ENCODE peak calls at places on chromosomes 16 and 17, in seven cellular contexts. W is C1 segment of cervical spinal cord; C is lung; Z is tibial nerve; Q is stimulated activated CD8-positive, alpha-beta memory T cell treated with anti-CD3 and anti-CD28 coated beads, Interleukin-15, amount 100 ng/mL, for 4 hours; R is naive B cell; F is activated effector memory CD4-positive, alpha-beta T cell treated with anti-CD3 and anti-CD28 coated beads, Interleukin-2, amount 50 U/mL, for 16 hours. S is an unnamed sample.

GRCh38 chr16:10009691-10010090 is 172.5 kb downstream of the GRIN2A start:
- DNase-seq in Z (no peak), Q (no peak), F (no peak), C (no peak), R (no peak), W (peak), S (no peak)

GRCh38 chr16:85444879-85445778 is 168.0 kb upstream of the GSE1 start:
- DNase-seq in Q (no peak), F (no peak), R (no peak), W (no peak), Z (no peak), C (no peak), S (no peak)

GRCh38 chr17:43755389-43755875 is 3.2 kb downstream of the SOST start:
- DNase-seq in W (no peak), Z (no peak), Q (no peak), C (no peak), F (no peak), R (no peak), S (peak)

GRCh38 chr17:77140878-77141767 is at the start of gene SEC14L1:
- DNase-seq in Z (no peak), R (peak), W (no peak), F (peak), Q (no peak), C (peak), S (peak)

GRCh38 chr16:78199325-78200022 is 100.0 kb downstream of the WWOX start:
- DNase-seq in Q (no peak), W (no peak), C (no peak), Z (no peak), F (no peak), R (no peak), S (no peak)

GRCh38 chr17:6073620-6074019 is 3.4 kb downstream of the WSCD1 start:
- DNase-seq in R (no peak), Q (no peak), W (no peak), Z (no peak), F (no peak), C (no peak), S (no peak)

GRCh38 chr17:21177854-21178600 is 35.9 kb downstream of the TMEM11 start:
- DNase-seq in Q (no peak), Z (no peak), W (no peak), F (peak), C (no peak), R (no peak), S (peak)

GRCh38 chr17:32335046-32335445 is 6.9 kb downstream of the C17orf75 start:
- DNase-seq in F (no peak), R (no peak), W (no peak), Q (no peak), Z (no peak), C (no peak), S (no peak)

GRCh38 chr16:86477642-86478041 is 32.7 kb upstream of the FOXF1 start:
- DNase-seq in F (no peak), R (no peak), W (no peak), C (no peak), Z (no peak), Q (no peak), S (no peak)

GRCh38 chr16:19502395-19503131 is 19.3 kb downstream of the GDE1 start:
- DNase-seq in W (peak), Q (peak), C (peak), F (peak), Z (peak), R (peak), S (peak)

GRCh38 chr17:41810659-41811548 is 845 bp downstream of the P3H4 start:
- DNase-seq in W (no peak), R (no peak), Z (no peak), F (no peak), C (no peak), Q (no peak), S (no peak)

GRCh38 chr16:3127745-3128144 is 7.1 kb upstream of the ZNF213 start:
- DNase-seq in Q (no peak), F (no peak), C (no peak), R (no peak), Z (no peak), W (no peak), S (no peak)

GRCh38 chr16:84788968-84789371 is 30.8 kb upstream of the CRISPLD2 start:
- DNase-seq in F (no peak), W (no peak), R (no peak), C (no peak), Z (no peak), Q (no peak), S (no peak)

GRCh38 chr17:63774982-63775290 is 966 bp downstream of the DDX42 start:
- DNase-seq in R (no peak), W (no peak), Q (no peak), Z (no peak), C (no peak), F (no peak), S (no peak)

GRCh38 chr17:51229889-51230288 is 30.0 kb downstream of the MBTD1 start:
- DNase-seq in R (no peak), W (no peak), F (no peak), Q (no peak), Z (no peak), C (no peak), S (no peak)

GRCh38 chr17:39153541-39154111 is 2.2 kb upstream of the PLXDC1 start:
- DNase-seq in Q (peak), F (peak), R (peak), W (peak), C (peak), Z (peak), S (peak)

GRCh38 chr16:73196670-73197069 is 148.7 kb upstream of the ZFHX3 start:
- DNase-seq in Z (peak), F (no peak), W (peak), R (peak), C (peak), Q (no peak), S (peak)

S was measured in testis.